ENCODE peak calls at places on chromosome 13, in nine cellular contexts. A is HFF-Myc; F is HL-60; I is activated T-cell treated with anti-CD3 and anti-CD28 coated beads, Interleukin-2, amount 50 U/mL, for 72 hours; T is CD8-positive, alpha-beta T cell; S is stimulated activated CD4-positive, alpha-beta T cell treated with anti-CD3 and anti-CD28 coated beads, Interleukin-15, amount 100 ng/mL, for 24 hours; O is central memory CD4-positive, alpha-beta T cell; B is neuronal stem cell; X is osteocyte. L is an unnamed sample.

GRCh38 chr13:27007166-27007565 is 164.4 kb downstream of the USP12 start:
- DNase-seq in A (no peak), F (no peak), I (no peak), T (no peak), S (no peak), O (no peak), B (no peak), X (peak), L (no peak)

GRCh38 chr13:75256922-75257321 is 225.0 kb downstream of the TBC1D4 start:
- DNase-seq in A (no peak), F (no peak), I (no peak), T (no peak), S (no peak), O (no peak), B (no peak), X (no peak), L (no peak)

GRCh38 chr13:28349371-28349770 is 145.6 kb downstream of the FLT1 start:
- DNase-seq in A (no peak), F (no peak), I (no peak), T (no peak), S (no peak), O (no peak), B (no peak), X (no peak), L (no peak)

GRCh38 chr13:32381539-32381938 is 46.4 kb downstream of the N4BP2L1 start:
- DNase-seq in A (peak), F (no peak), I (no peak), T (peak), S (no peak), O (peak), B (peak), X (no peak), L (no peak)

GRCh38 chr13:101013245-101013644 is 338.6 kb upstream of the TMTC4 start:
- DNase-seq in A (no peak), F (no peak), I (no peak), T (no peak), S (no peak), O (no peak), B (no peak), X (no peak), L (no peak)

GRCh38 chr13:95298971-95299627 is 2.2 kb downstream of the ABCC4 start:
- DNase-seq in A (peak), F (no peak), I (peak), T (no peak), S (peak), O (no peak), B (no peak), X (no peak), L (no peak)

GRCh38 chr13:72820156-72820897 is 38.4 kb downstream of the PIBF1 start:
- DNase-seq in A (no peak), F (no peak), I (no peak), T (no peak), S (no peak), O (no peak), B (no peak), X (no peak), L (no peak)

GRCh38 chr13:26957163-26957562 is 196.6 kb upstream of the GPR12 start:
- DNase-seq in A (no peak), F (no peak), I (no peak), T (no peak), S (no peak), O (no peak), B (no peak), X (no peak), L (no peak)

GRCh38 chr13:99256709-99257108 is 1.5 kb downstream of the GPR18 start:
- DNase-seq in A (no peak), F (peak), I (no peak), T (no peak), S (no peak), O (no peak), B (no peak), X (no peak), L (no peak)

GRCh38 chr13:33123066-33123940 is 107.1 kb downstream of the KL start:
- DNase-seq in A (no peak), F (peak), I (no peak), T (no peak), S (no peak), O (no peak), B (no peak), X (no peak), L (no peak)

GRCh38 chr13:106534844-106535551 is 464 bp downstream of the EFNB2 start:
- DNase-seq in A (no peak), F (no peak), I (peak), T (peak), S (peak), O (peak), B (no peak), X (no peak), L (no peak)

GRCh38 chr13:85236431-85236830 is 562.8 kb downstream of the SLITRK6 start:
- DNase-seq in A (peak), F (no peak), I (no peak), T (no peak), S (no peak), O (no peak), B (no peak), X (no peak), L (no peak)

GRCh38 chr13:57491318-57491717 is 140.2 kb upstream of the PCDH17 start:
- DNase-seq in A (no peak), F (no peak), I (no peak), T (no peak), S (no peak), O (no peak), B (no peak), X (no peak), L (no peak)

GRCh38 chr13:20332361-20333096 is 100.4 kb upstream of the GJB6 start:
- DNase-seq in A (no peak), F (no peak), I (no peak), T (no peak), S (no peak), O (no peak), B (no peak), X (no peak), L (no peak)

GRCh38 chr13:75715598-75716523 is 79.7 kb downstream of the LMO7 start:
- DNase-seq in A (no peak), F (no peak), I (no peak), T (no peak), S (no peak), O (no peak), B (no peak), X (no peak), L (no peak)